ENCODE peak calls at places on chromosomes 3 and 15, in five cellular contexts. Q, G, R, T and O are unnamed samples.

GRCh38 chr15:70474682-70475438 is 288.5 kb downstream of the UACA start:
- DNase-seq in Q (peak), G (no peak), R (no peak), T (peak), O (peak)

GRCh38 chr3:57983734-57984518 is 24.3 kb upstream of the FLNB start:
- DNase-seq in Q (peak), G (no peak), R (peak), T (peak), O (peak)

GRCh38 chr3:134009345-134010000 is 20.3 kb downstream of the SLCO2A1 start:
- DNase-seq in Q (peak), G (no peak), R (no peak), T (peak), O (peak)

GRCh38 chr3:118991775-118992174 is 42.9 kb downstream of the IGSF11 start:
- DNase-seq in Q (no peak), G (no peak), R (no peak), T (no peak), O (no peak)

GRCh38 chr15:68372291-68372811 is 59.6 kb downstream of the ITGA11 start:
- DNase-seq in Q (peak), G (peak), R (no peak), T (peak), O (peak)

GRCh38 chr15:52050416-52050815 is 31.4 kb downstream of the MAPK6 start:
- DNase-seq in Q (peak), G (no peak), R (no peak), T (no peak), O (peak)

GRCh38 chr3:30222436-30222835 is 384.0 kb upstream of the TGFBR2 start:
- DNase-seq in Q (peak), G (no peak), R (no peak), T (no peak), O (no peak)

GRCh38 chr3:5437296-5438010 is 249.9 kb downstream of the EDEM1 start:
- DNase-seq in Q (no peak), G (no peak), R (no peak), T (no peak), O (no peak)

GRCh38 chr3:24519368-24520100 is 24.9 kb upstream of the THRB start:
- DNase-seq in Q (no peak), G (no peak), R (no peak), T (no peak), O (no peak)

GRCh38 chr3:170429050-170429449 is 10.4 kb downstream of the CLDN11 start:
- DNase-seq in Q (peak), G (no peak), R (no peak), T (no peak), O (peak)

GRCh38 chr15:40964634-40965033 is 11.4 kb downstream of the CHAC1 start:
- DNase-seq in Q (no peak), G (no peak), R (no peak), T (peak), O (no peak)

GRCh38 chr3:135966349-135966695 is 794 bp downstream of the PPP2R3A start:
- DNase-seq in Q (no peak), G (peak), R (no peak), T (no peak), O (no peak)

GRCh38 chr3:190139365-190139764 is 18.7 kb upstream of the P3H2 start:
- DNase-seq in Q (no peak), G (no peak), R (no peak), T (no peak), O (no peak)

GRCh38 chr3:175777495-175777894 is 918.4 kb downstream of the NAALADL2 start:
- DNase-seq in Q (peak), G (no peak), R (no peak), T (no peak), O (peak)

GRCh38 chr3:152264378-152264777 is 4.4 kb upstream of the MBNL1 start:
- DNase-seq in Q (no peak), G (no peak), R (no peak), T (no peak), O (no peak)

GRCh38 chr15:26294062-26294689 is 431.0 kb upstream of the ATP10A start:
- DNase-seq in Q (no peak), G (no peak), R (no peak), T (no peak), O (no peak)

GRCh38 chr3:195069501-195070251 is 201.3 kb downstream of the XXYLT1 start:
- DNase-seq in Q (no peak), G (no peak), R (no peak), T (peak), O (no peak)

GRCh38 chr3:176934698-176935097 is 262.6 kb downstream of the TBL1XR1 start:
- DNase-seq in Q (no peak), G (no peak), R (no peak), T (no peak), O (no peak)

GRCh38 chr3:69079269-69080159 is 651 bp downstream of the UBA3 start:
- DNase-seq in Q (peak), G (no peak), R (no peak), T (no peak), O (no peak)

GRCh38 chr15:98560338-98560737 is 88.0 kb upstream of the IGF1R start:
- DNase-seq in Q (no peak), G (no peak), R (no peak), T (no peak), O (no peak)

GRCh38 chr15:63487076-63487757 is 17.2 kb upstream of the USP3 start:
- DNase-seq in Q (peak), G (no peak), R (peak), T (peak), O (peak)

GRCh38 chr15:52076889-52077781 is 35.4 kb downstream of the BCL2L10 start:
- DNase-seq in Q (peak), G (no peak), R (no peak), T (no peak), O (peak)

GRCh38 chr3:141796436-141797166 is 33.4 kb downstream of the GRK7 start:
- DNase-seq in Q (peak), G (no peak), R (peak), T (no peak), O (no peak)

GRCh38 chr3:94259291-94259690 is 196.4 kb downstream of the NSUN3 start:
- DNase-seq in Q (no peak), G (no peak), R (no peak), T (no peak), O (peak)

GRCh38 chr3:52494446-52494845 is 692 bp upstream of the STAB1 start:
- DNase-seq in Q (no peak), G (no peak), R (no peak), T (no peak), O (no peak)

GRCh38 chr3:15315003-15315402 is 17.4 kb downstream of the SH3BP5 start:
- DNase-seq in Q (no peak), G (no peak), R (no peak), T (peak), O (no peak)

GRCh38 chr15:67125589-67126502 is 60.4 kb downstream of the SMAD3 start:
- DNase-seq in Q (peak), G (no peak), R (no peak), T (peak), O (peak)

GRCh38 chr3:168990111-168990510 is 673.4 kb downstream of the MECOM start:
- DNase-seq in Q (peak), G (no peak), R (no peak), T (no peak), O (no peak)

GRCh38 chr3:32452009-32452408 is 50.6 kb downstream of the CMTM6 start:
- DNase-seq in Q (no peak), G (no peak), R (no peak), T (no peak), O (no peak)

GRCh38 chr15:50183112-50183794 is 1.3 kb downstream of the SLC27A2 start:
- DNase-seq in Q (no peak), G (no peak), R (no peak), T (no peak), O (no peak)